ENCODE peak calls at places on chromosome 13, in nine cellular contexts. One of them, this sample, is unnamed.

GRCh38 chr13:58461217-58461616 is 829.7 kb downstream of the PCDH17 start:
- DNase-seq in tibial artery: no peak
- DNase-seq in GDM1: no peak
- DNase-seq in kidney tubule cell: no peak
- DNase-seq in T-helper 2 cell: no peak
- DNase-seq in ureter: no peak
- DNase-seq in ascending aorta: no peak
- DNase-seq in heart right ventricle: no peak
- DNase-seq in HCEC 1CT: no peak
- DNase-seq in this sample: no peak

GRCh38 chr13:23709521-23709920 is 139.3 kb downstream of the TNFRSF19 start:
- DNase-seq in tibial artery: no peak
- DNase-seq in GDM1: no peak
- DNase-seq in kidney tubule cell: no peak
- DNase-seq in T-helper 2 cell: no peak
- DNase-seq in ureter: no peak
- DNase-seq in ascending aorta: no peak
- DNase-seq in heart right ventricle: peak
- DNase-seq in HCEC 1CT: peak
- DNase-seq in this sample: no peak

GRCh38 chr13:98918771-98919170 is 59.1 kb downstream of the DOCK9 start:
- DNase-seq in tibial artery: no peak
- DNase-seq in GDM1: peak
- DNase-seq in kidney tubule cell: no peak
- DNase-seq in T-helper 2 cell: no peak
- DNase-seq in ureter: no peak
- DNase-seq in ascending aorta: no peak
- DNase-seq in heart right ventricle: no peak
- DNase-seq in HCEC 1CT: no peak
- DNase-seq in this sample: no peak

GRCh38 chr13:73141292-73141771 is 82.5 kb downstream of the KLF5 start:
- DNase-seq in tibial artery: no peak
- DNase-seq in GDM1: no peak
- DNase-seq in kidney tubule cell: no peak
- DNase-seq in T-helper 2 cell: no peak
- DNase-seq in ureter: no peak
- DNase-seq in ascending aorta: no peak
- DNase-seq in heart right ventricle: no peak
- DNase-seq in HCEC 1CT: no peak
- DNase-seq in this sample: no peak

GRCh38 chr13:24341439-24341838 is 32.1 kb downstream of the C1QTNF9 start:
- DNase-seq in tibial artery: no peak
- DNase-seq in GDM1: no peak
- DNase-seq in kidney tubule cell: peak
- DNase-seq in T-helper 2 cell: no peak
- DNase-seq in ureter: no peak
- DNase-seq in ascending aorta: no peak
- DNase-seq in heart right ventricle: no peak
- DNase-seq in HCEC 1CT: no peak
- DNase-seq in this sample: no peak

GRCh38 chr13:27607125-27607524 is 13.2 kb downstream of the LNX2 start:
- DNase-seq in tibial artery: no peak
- DNase-seq in GDM1: no peak
- DNase-seq in kidney tubule cell: peak
- DNase-seq in T-helper 2 cell: no peak
- DNase-seq in ureter: no peak
- DNase-seq in ascending aorta: peak
- DNase-seq in heart right ventricle: peak
- DNase-seq in HCEC 1CT: peak
- DNase-seq in this sample: no peak

GRCh38 chr13:94079876-94080275 is 399.6 kb downstream of the DCT start:
- DNase-seq in tibial artery: no peak
- DNase-seq in GDM1: no peak
- DNase-seq in kidney tubule cell: peak
- DNase-seq in T-helper 2 cell: no peak
- DNase-seq in ureter: no peak
- DNase-seq in ascending aorta: no peak
- DNase-seq in heart right ventricle: no peak
- DNase-seq in HCEC 1CT: peak
- DNase-seq in this sample: no peak

GRCh38 chr13:113106666-113107065 is 1.1 kb downstream of the F7 start:
- DNase-seq in tibial artery: no peak
- DNase-seq in GDM1: no peak
- DNase-seq in kidney tubule cell: no peak
- DNase-seq in T-helper 2 cell: no peak
- DNase-seq in ureter: no peak
- DNase-seq in ascending aorta: no peak
- DNase-seq in heart right ventricle: no peak
- DNase-seq in HCEC 1CT: no peak
- DNase-seq in this sample: no peak

GRCh38 chr13:20512042-20512683 is 13.5 kb downstream of the CRYL1 start:
- DNase-seq in tibial artery: peak
- DNase-seq in GDM1: peak
- DNase-seq in kidney tubule cell: peak
- DNase-seq in T-helper 2 cell: no peak
- DNase-seq in ureter: no peak
- DNase-seq in ascending aorta: no peak
- DNase-seq in heart right ventricle: no peak
- DNase-seq in HCEC 1CT: no peak
- DNase-seq in this sample: no peak